ENCODE peak calls at places on chromosomes 11 and 22, in nine cellular contexts. J is GM13977; P is frontal cortex; W is stimulated activated CD4-positive, alpha-beta T cell treated with anti-CD3 and anti-CD28 coated beads, Interleukin-15, amount 100 ng/mL, for 48 hours; B is T47D; F is fibroblast of mammary gland; R is non-pigmented ciliary epithelial cell; Q is T1000; U is HS-27A. I is an unnamed sample.

GRCh38 chr22:35451602-35452001 is 51.7 kb downstream of the MCM5 start:
- DNase-seq in F (no peak), B (no peak), R (no peak), U (no peak), J (no peak), W (no peak), Q (no peak), P (no peak), I (no peak)

GRCh38 chr11:24965780-24966179 is 468.9 kb downstream of the LUZP2 start:
- DNase-seq in R (peak), W (no peak), P (no peak), U (no peak), J (no peak), Q (no peak), F (no peak), B (no peak), I (no peak)

GRCh38 chr11:22626573-22627239 is 1.1 kb upstream of the FANCF start:
- DNase-seq in B (no peak), R (no peak), W (no peak), J (peak), P (no peak), U (no peak), Q (no peak), F (no peak), I (no peak)

GRCh38 chr22:42654696-42655095 is 5.5 kb upstream of the CYB5R3 start:
- DNase-seq in R (no peak), B (no peak), P (no peak), Q (no peak), U (no peak), W (no peak), F (no peak), J (no peak), I (no peak)

GRCh38 chr22:31977141-31977781 is 32.9 kb downstream of the YWHAH start:
- DNase-seq in Q (no peak), R (peak), J (peak), F (peak), U (peak), W (peak), B (peak), P (peak), I (no peak)

GRCh38 chr11:23976369-23976768 is 520.5 kb upstream of the LUZP2 start:
- DNase-seq in F (peak), W (no peak), Q (no peak), J (no peak), B (no peak), U (no peak), R (no peak), P (no peak), I (no peak)

GRCh38 chr11:2584812-2585565 is 114.8 kb downstream of the KCNQ1OT1 start:
- DNase-seq in Q (no peak), W (no peak), U (no peak), J (no peak), P (peak), B (no peak), F (no peak), R (no peak), I (no peak)

GRCh38 chr11:84564180-84564866 is 1062.8 kb downstream of the DLG2 start:
- DNase-seq in J (peak), F (peak), Q (no peak), U (peak), R (no peak), B (peak), W (no peak), P (no peak), I (no peak)

GRCh38 chr11:16788141-16789060 is 50.0 kb downstream of the C11orf58 start:
- DNase-seq in R (peak), F (peak), U (peak), P (peak), Q (peak), W (peak), B (peak), J (peak), I (peak)

I was measured in keratinocyte.